ENCODE peak calls at places on chromosomes 16 and 17, in six cellular contexts. One of them, this sample, is unnamed.

GRCh38 chr16:24098896-24099295 is 157.2 kb upstream of the CACNG3 start:
- DNase-seq in SK-N-SH: no peak
- DNase-seq in H1: no peak
- DNase-seq in HFFc6: no peak
- DNase-seq in HCT116: no peak
- DNase-seq in psoas muscle: no peak
- DNase-seq in this sample: no peak

GRCh38 chr17:30921544-30922196 is at the start of gene ADAP2:
- DNase-seq in SK-N-SH: peak
- DNase-seq in H1: no peak
- DNase-seq in psoas muscle: peak
- DNase-seq in HCT116: peak
- DNase-seq in HFFc6: no peak
- DNase-seq in this sample: peak

GRCh38 chr17:79874329-79874981 is 35.2 kb upstream of the CBX4 start:
- DNase-seq in psoas muscle: no peak
- DNase-seq in SK-N-SH: peak
- DNase-seq in HCT116: peak
- DNase-seq in HFFc6: no peak
- DNase-seq in H1: no peak
- DNase-seq in this sample: no peak

GRCh38 chr17:54085934-54086333 is 263.2 kb downstream of the KIF2B start:
- DNase-seq in HFFc6: no peak
- DNase-seq in psoas muscle: no peak
- DNase-seq in SK-N-SH: no peak
- DNase-seq in H1: peak
- DNase-seq in HCT116: no peak
- DNase-seq in this sample: no peak

GRCh38 chr16:77657016-77657415 is 65.3 kb upstream of the NUDT7 start:
- DNase-seq in HFFc6: no peak
- DNase-seq in SK-N-SH: no peak
- DNase-seq in H1: no peak
- DNase-seq in HCT116: peak
- DNase-seq in psoas muscle: no peak
- DNase-seq in this sample: no peak

GRCh38 chr17:62126292-62126691 is 61.2 kb upstream of the MED13 start:
- DNase-seq in HCT116: no peak
- DNase-seq in SK-N-SH: no peak
- DNase-seq in H1: no peak
- DNase-seq in psoas muscle: no peak
- DNase-seq in HFFc6: no peak
- DNase-seq in this sample: no peak

GRCh38 chr17:59607817-59608403 is 11.8 kb upstream of the CLTC start:
- DNase-seq in HCT116: no peak
- DNase-seq in H1: no peak
- DNase-seq in HFFc6: no peak
- DNase-seq in SK-N-SH: peak
- DNase-seq in psoas muscle: no peak
- DNase-seq in this sample: peak

GRCh38 chr16:2980227-2981176 is at the start of gene PKMYT1:
- DNase-seq in H1: no peak
- DNase-seq in HFFc6: peak
- DNase-seq in SK-N-SH: peak
- DNase-seq in psoas muscle: peak
- DNase-seq in HCT116: peak
- DNase-seq in this sample: peak

GRCh38 chr16:4913130-4913773 is 23.7 kb downstream of the PPL start:
- DNase-seq in psoas muscle: no peak
- DNase-seq in HFFc6: no peak
- DNase-seq in SK-N-SH: no peak
- DNase-seq in HCT116: no peak
- DNase-seq in H1: no peak
- DNase-seq in this sample: no peak

GRCh38 chr16:10514369-10515055 is 65.9 kb downstream of the EMP2 start:
- DNase-seq in psoas muscle: no peak
- DNase-seq in HCT116: peak
- DNase-seq in H1: no peak
- DNase-seq in SK-N-SH: peak
- DNase-seq in HFFc6: peak
- DNase-seq in this sample: peak

GRCh38 chr16:2205967-2206313 is 686 bp downstream of the MLST8 start:
- DNase-seq in HCT116: no peak
- DNase-seq in HFFc6: no peak
- DNase-seq in SK-N-SH: peak
- DNase-seq in psoas muscle: peak
- DNase-seq in H1: no peak
- DNase-seq in this sample: peak

GRCh38 chr17:77875881-77876509 is 82.5 kb upstream of the TNRC6C start:
- DNase-seq in psoas muscle: no peak
- DNase-seq in H1: no peak
- DNase-seq in SK-N-SH: no peak
- DNase-seq in HFFc6: peak
- DNase-seq in HCT116: peak
- DNase-seq in this sample: no peak

GRCh38 chr17:14843086-14843795 is 421.9 kb downstream of the PMP22 start:
- DNase-seq in HCT116: no peak
- DNase-seq in SK-N-SH: no peak
- DNase-seq in H1: no peak
- DNase-seq in psoas muscle: no peak
- DNase-seq in HFFc6: no peak
- DNase-seq in this sample: no peak

GRCh38 chr17:27239046-27239445 is 54.9 kb upstream of the WSB1 start:
- DNase-seq in HCT116: no peak
- DNase-seq in H1: no peak
- DNase-seq in HFFc6: no peak
- DNase-seq in psoas muscle: no peak
- DNase-seq in SK-N-SH: no peak
- DNase-seq in this sample: no peak

GRCh38 chr17:35947156-35947585 is 3.7 kb upstream of the LYZL6 start:
- DNase-seq in HCT116: peak
- DNase-seq in HFFc6: peak
- DNase-seq in psoas muscle: no peak
- DNase-seq in SK-N-SH: peak
- DNase-seq in H1: no peak
- DNase-seq in this sample: peak

GRCh38 chr16:71367243-71367976 is 8.9 kb downstream of the CALB2 start:
- DNase-seq in H1: peak
- DNase-seq in psoas muscle: peak
- DNase-seq in SK-N-SH: peak
- DNase-seq in HFFc6: peak
- DNase-seq in HCT116: peak
- DNase-seq in this sample: peak

GRCh38 chr17:76091526-76092285 is 11.9 kb downstream of the EXOC7 start:
- DNase-seq in HFFc6: no peak
- DNase-seq in H1: no peak
- DNase-seq in psoas muscle: no peak
- DNase-seq in HCT116: no peak
- DNase-seq in SK-N-SH: no peak
- DNase-seq in this sample: no peak

GRCh38 chr17:81471804-81472456 is 40.7 kb downstream of the ACTG1 start:
- DNase-seq in HFFc6: peak
- DNase-seq in SK-N-SH: peak
- DNase-seq in H1: no peak
- DNase-seq in HCT116: peak
- DNase-seq in psoas muscle: peak
- DNase-seq in this sample: no peak

GRCh38 chr17:32265192-32265895 is at the start of gene RHBDL3:
- DNase-seq in SK-N-SH: peak
- DNase-seq in H1: no peak
- DNase-seq in HFFc6: no peak
- DNase-seq in HCT116: no peak
- DNase-seq in psoas muscle: no peak
- DNase-seq in this sample: peak

GRCh38 chr17:51351890-51352289 is 91.5 kb downstream of the UTP18 start:
- DNase-seq in SK-N-SH: no peak
- DNase-seq in psoas muscle: no peak
- DNase-seq in HFFc6: no peak
- DNase-seq in HCT116: no peak
- DNase-seq in H1: no peak
- DNase-seq in this sample: no peak

GRCh38 chr17:3978421-3979275 is 14.4 kb upstream of the ATP2A3 start:
- DNase-seq in HCT116: no peak
- DNase-seq in psoas muscle: peak
- DNase-seq in H1: no peak
- DNase-seq in HFFc6: no peak
- DNase-seq in SK-N-SH: peak
- DNase-seq in this sample: no peak

GRCh38 chr17:8312251-8312650 is 2.2 kb downstream of the ARHGEF15 start:
- DNase-seq in SK-N-SH: no peak
- DNase-seq in psoas muscle: no peak
- DNase-seq in HCT116: no peak
- DNase-seq in HFFc6: no peak
- DNase-seq in H1: no peak
- DNase-seq in this sample: no peak

GRCh38 chr17:8314797-8315739 is 5.0 kb downstream of the ARHGEF15 start:
- DNase-seq in HCT116: no peak
- DNase-seq in SK-N-SH: peak
- DNase-seq in H1: no peak
- DNase-seq in psoas muscle: no peak
- DNase-seq in HFFc6: no peak
- DNase-seq in this sample: no peak

GRCh38 chr17:8310601-8311123 is 621 bp downstream of the ARHGEF15 start:
- DNase-seq in psoas muscle: peak
- DNase-seq in HCT116: no peak
- DNase-seq in SK-N-SH: no peak
- DNase-seq in H1: no peak
- DNase-seq in HFFc6: no peak
- DNase-seq in this sample: no peak

GRCh38 chr17:8311131-8311790 is 1.2 kb downstream of the ARHGEF15 start:
- DNase-seq in SK-N-SH: no peak
- DNase-seq in H1: no peak
- DNase-seq in HFFc6: no peak
- DNase-seq in HCT116: no peak
- DNase-seq in psoas muscle: no peak
- DNase-seq in this sample: no peak

GRCh38 chr17:8312726-8313600 is 2.9 kb downstream of the ARHGEF15 start:
- DNase-seq in HFFc6: no peak
- DNase-seq in psoas muscle: no peak
- DNase-seq in H1: no peak
- DNase-seq in HCT116: no peak
- DNase-seq in SK-N-SH: no peak
- DNase-seq in this sample: no peak
- TF ChIP-seq CTCF in HFFc6: no peak
- TF ChIP-seq CTCF in psoas muscle: no peak
- TF ChIP-seq CTCF in H1: no peak
- TF ChIP-seq CTCF in HCT116: no peak
- TF ChIP-seq CTCF in SK-N-SH: no peak
- TF ChIP-seq CTCF in this sample: no peak

GRCh38 chr16:20624205-20624604 is 48.0 kb upstream of the ACSM2B start:
- DNase-seq in HFFc6: no peak
- DNase-seq in psoas muscle: no peak
- DNase-seq in HCT116: no peak
- DNase-seq in H1: no peak
- DNase-seq in SK-N-SH: no peak
- DNase-seq in this sample: no peak

GRCh38 chr16:20626971-20627370 is 50.8 kb upstream of the ACSM2B start:
- DNase-seq in psoas muscle: no peak
- DNase-seq in HCT116: no peak
- DNase-seq in HFFc6: no peak
- DNase-seq in SK-N-SH: no peak
- DNase-seq in H1: no peak
- DNase-seq in this sample: no peak

GRCh38 chr16:20628213-20628612 is 52.0 kb upstream of the ACSM2B start:
- DNase-seq in H1: no peak
- DNase-seq in psoas muscle: no peak
- DNase-seq in SK-N-SH: no peak
- DNase-seq in HCT116: no peak
- DNase-seq in HFFc6: no peak
- DNase-seq in this sample: no peak

GRCh38 chr16:20622498-20622870 is 46.3 kb upstream of the ACSM2B start:
- DNase-seq in HFFc6: no peak
- DNase-seq in SK-N-SH: no peak
- DNase-seq in psoas muscle: no peak
- DNase-seq in H1: no peak
- DNase-seq in HCT116: no peak
- DNase-seq in this sample: no peak

GRCh38 chr16:20624882-20625807 is 49.0 kb upstream of the ACSM2B start:
- DNase-seq in SK-N-SH: no peak
- DNase-seq in psoas muscle: no peak
- DNase-seq in HFFc6: no peak
- DNase-seq in H1: no peak
- DNase-seq in HCT116: no peak
- DNase-seq in this sample: no peak
- TF ChIP-seq CTCF in SK-N-SH: no peak
- TF ChIP-seq CTCF in psoas muscle: no peak
- TF ChIP-seq CTCF in HFFc6: no peak
- TF ChIP-seq CTCF in H1: no peak
- TF ChIP-seq CTCF in HCT116: no peak
- TF ChIP-seq CTCF in this sample: no peak

DNA sequence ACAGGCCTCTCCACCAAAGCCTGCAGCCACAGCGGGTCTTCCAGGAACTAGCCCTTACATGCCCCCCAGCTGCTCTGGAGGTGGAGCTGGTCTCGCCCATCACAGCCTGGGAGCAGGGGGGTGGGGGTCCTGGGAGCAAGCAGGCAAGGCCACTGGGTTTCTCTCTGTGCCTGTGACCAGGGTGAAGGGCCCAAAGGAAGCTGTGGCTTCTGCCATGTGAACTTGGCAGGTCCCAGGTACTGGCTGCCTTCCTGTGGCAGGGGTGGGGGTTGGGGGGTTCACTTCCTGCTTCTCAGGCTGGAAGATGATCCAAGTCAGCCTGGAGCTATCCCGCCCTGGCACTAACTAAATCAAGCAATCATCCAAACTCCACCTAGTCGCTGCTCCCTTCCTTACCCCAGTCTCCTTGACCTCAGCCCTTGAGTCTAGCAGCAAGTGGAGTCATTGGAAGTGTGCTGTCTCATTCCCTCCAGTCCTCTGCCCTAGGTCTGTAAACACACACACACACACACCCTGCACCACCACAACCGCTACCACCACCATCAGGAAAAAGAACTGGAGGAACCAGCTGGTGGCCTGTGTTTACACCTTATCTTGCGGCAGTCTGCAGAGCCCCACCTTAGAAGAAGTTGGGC is 29.5 kb upstream of the MLKL start:
- DNase-seq in HFFc6: no peak
- DNase-seq in H1: no peak
- DNase-seq in HCT116: no peak
- DNase-seq in psoas muscle: no peak
- DNase-seq in SK-N-SH: no peak
- DNase-seq in this sample: no peak
- TF ChIP-seq CTCF in HFFc6: no peak
- TF ChIP-seq CTCF in H1: no peak
- TF ChIP-seq CTCF in HCT116: no peak
- TF ChIP-seq CTCF in psoas muscle: no peak
- TF ChIP-seq CTCF in SK-N-SH: no peak
- TF ChIP-seq CTCF in this sample: no peak

GRCh38 chr16:67179421-67180080 is 4.2 kb downstream of the MATCAP1 start:
- DNase-seq in HCT116: no peak
- DNase-seq in H1: no peak
- DNase-seq in HFFc6: no peak
- DNase-seq in SK-N-SH: no peak
- DNase-seq in psoas muscle: no peak
- DNase-seq in this sample: no peak
- TF ChIP-seq CTCF in HCT116: no peak
- TF ChIP-seq CTCF in H1: peak
- TF ChIP-seq CTCF in HFFc6: peak
- TF ChIP-seq CTCF in SK-N-SH: peak
- TF ChIP-seq CTCF in psoas muscle: no peak
- TF ChIP-seq CTCF in this sample: no peak